ENCODE peak calls at places on chromosomes 2 and 18, in five cellular contexts. X is endothelial cell; T is heart left ventricle; M is mesothelial cell of epicardium; K is CD8-positive, alpha-beta T cell. A is an unnamed sample.

GRCh38 chr2:182144039-182144779 is 158.6 kb downstream of the PPP1R1C start:
- DNase-seq in X (no peak), K (no peak), T (no peak), M (no peak), A (no peak)

GRCh38 chr18:78632111-78632541 is 347.5 kb upstream of the SALL3 start:
- DNase-seq in M (peak; percentile 9), X (no peak), T (no peak), K (no peak), A (no peak)

GRCh38 chr2:3547915-3548314 is 10.2 kb downstream of the RNASEH1 start:
- DNase-seq in M (no peak), K (no peak), X (no peak), T (no peak), A (no peak)

GRCh38 chr2:220569380-220569779 is 942.0 kb downstream of the SLC4A3 start:
- DNase-seq in T (no peak), M (no peak), X (no peak), K (no peak), A (no peak)

GRCh38 chr2:167292430-167293171 is 404.3 kb downstream of the XIRP2 start:
- DNase-seq in K (peak; percentile 54), X (peak; percentile 90), T (peak; percentile 83), M (peak; percentile 91), A (peak; percentile 87)

GRCh38 chr2:2981000-2981399 is 396.6 kb downstream of the EIPR1 start:
- DNase-seq in K (no peak), X (no peak), M (no peak), T (no peak), A (no peak)

GRCh38 chr2:242085941-242086621 is 216.6 kb downstream of the RTP5 start:
- DNase-seq in T (peak; percentile 54), M (no peak), K (no peak), X (no peak), A (peak; percentile 68)

GRCh38 chr2:3173031-3173430 is 204.6 kb downstream of the EIPR1 start:
- DNase-seq in X (no peak), T (no peak), M (no peak), K (no peak), A (no peak)

GRCh38 chr2:134926231-134926931 is 7.8 kb downstream of the CCNT2 start:
- DNase-seq in T (no peak), M (no peak), K (no peak), X (no peak), A (peak; percentile 18)

GRCh38 chr2:173414823-173415322 is 60.2 kb downstream of the CDCA7 start:
- DNase-seq in X (no peak), K (no peak), M (no peak), T (no peak), A (peak; percentile 27)

GRCh38 chr2:117269574-117269973 is 544.9 kb upstream of the DDX18 start:
- DNase-seq in T (no peak), K (no peak), M (no peak), X (no peak), A (no peak)

GRCh38 chr18:61743775-61744531 is 148.9 kb downstream of the RNF152 start:
- DNase-seq in X (no peak), M (no peak), T (peak; percentile 67), K (no peak), A (peak; percentile 78)

GRCh38 chr2:241629762-241630435 is 7.1 kb downstream of the THAP4 start:
- DNase-seq in M (no peak), K (no peak), T (no peak), X (no peak), A (no peak)

GRCh38 chr2:15786003-15786654 is 154.2 kb upstream of the MYCN start:
- DNase-seq in K (no peak), X (no peak), M (no peak), T (no peak), A (no peak)

GRCh38 chr2:197708331-197708730 is 3.2 kb downstream of the MARS2 start:
- DNase-seq in X (no peak), K (no peak), T (no peak), M (no peak), A (peak; percentile 77)

GRCh38 chr18:27608174-27608573 is 423.1 kb upstream of the CHST9 start:
- DNase-seq in M (no peak), T (no peak), K (no peak), X (no peak), A (no peak)

GRCh38 chr18:63299837-63300787 is 19.5 kb downstream of the BCL2 start:
- DNase-seq in T (no peak), K (no peak), M (no peak), X (no peak), A (peak; percentile 45)

GRCh38 chr2:170022692-170023091 is 155.3 kb upstream of the MYO3B start:
- DNase-seq in K (no peak), X (no peak), M (no peak), T (no peak), A (peak; percentile 90)

GRCh38 chr18:79597176-79598045 is 82.2 kb upstream of the CTDP1 start:
- DNase-seq in X (no peak), K (no peak), T (no peak), M (no peak), A (no peak)

GRCh38 chr2:173943738-173944137 is 21.4 kb downstream of the SP3 start:
- DNase-seq in K (no peak), X (no peak), T (no peak), M (no peak), A (no peak)

GRCh38 chr2:47401789-47402554 is 984 bp upstream of the MSH2 start:
- DNase-seq in K (no peak), M (peak; percentile 29), X (no peak), T (no peak), A (no peak)

GRCh38 chr2:218405365-218406208 is 5.9 kb downstream of the CTDSP1 start:
- DNase-seq in T (no peak), X (peak; percentile 29), M (no peak), K (peak; percentile 59), A (no peak)

GRCh38 chr2:1883476-1883875 is 139.2 kb upstream of the PXDN start:
- DNase-seq in M (no peak), T (no peak), K (no peak), X (no peak), A (no peak)

GRCh38 chr2:25460261-25460905 is 118.7 kb upstream of the DNMT3A start:
- DNase-seq in K (no peak), M (no peak), X (no peak), T (no peak), A (no peak)

GRCh38 chr2:120371969-120372625 is 26.2 kb downstream of the INHBB start:
- DNase-seq in X (no peak), T (no peak), M (no peak), K (no peak), A (no peak)

GRCh38 chr2:143169105-143169504 is 39.9 kb downstream of the ARHGAP15 start:
- DNase-seq in M (no peak), T (no peak), K (no peak), X (no peak), A (no peak)
- TF ChIP-seq CTCF in M (no peak), T (no peak), K (no peak), X (no peak), A (no peak)

DNA sequence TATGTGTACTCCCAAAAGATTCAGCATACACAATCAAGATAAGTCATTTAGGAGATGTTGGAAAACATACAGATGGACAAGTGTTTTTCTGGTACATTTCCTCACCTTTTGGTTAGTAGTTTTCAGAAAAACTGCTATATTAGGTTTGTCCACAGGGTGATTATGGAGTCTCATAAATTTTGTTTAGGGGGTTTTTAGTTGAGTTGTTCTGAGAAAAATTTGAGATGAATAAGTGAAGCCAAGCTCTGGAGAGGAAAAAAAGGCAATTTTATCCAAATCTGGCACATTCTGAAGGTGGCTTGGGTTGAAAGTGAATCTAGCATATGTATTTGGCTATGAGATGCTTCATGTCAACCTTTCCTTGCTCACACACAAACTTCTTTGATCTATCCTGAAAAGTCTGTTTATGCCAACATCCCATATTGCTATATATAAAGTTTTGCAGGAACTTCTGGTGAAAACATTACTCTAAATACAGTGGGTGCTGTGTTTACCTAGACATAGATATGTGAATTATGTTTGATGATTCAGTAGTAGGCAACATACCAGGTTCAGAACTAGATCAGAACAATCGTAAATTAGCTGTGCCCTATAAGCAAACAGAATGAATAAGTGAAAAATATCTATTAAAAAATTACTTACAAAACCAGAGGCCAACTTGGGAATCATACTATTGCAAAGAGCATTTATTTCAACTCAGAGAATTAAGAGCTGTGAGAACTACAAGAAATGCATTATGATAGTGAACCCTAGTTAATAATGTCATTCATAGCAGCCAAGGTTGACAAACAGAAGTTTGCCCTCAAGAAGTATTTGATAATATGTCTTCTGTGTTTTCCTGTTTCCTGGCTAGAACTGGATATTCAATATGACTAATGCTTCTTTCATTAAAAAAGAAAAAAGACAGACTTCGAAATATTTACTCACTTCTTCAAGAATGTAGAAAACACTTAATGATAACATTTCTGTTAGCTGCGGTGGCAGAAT is 552.0 kb downstream of the IRS1 start:
- DNase-seq in K (no peak), X (no peak), M (no peak), T (no peak), A (peak; percentile 28)
- TF ChIP-seq CTCF in K (no peak), X (no peak), M (peak; percentile 24), T (no peak), A (no peak)

DNA sequence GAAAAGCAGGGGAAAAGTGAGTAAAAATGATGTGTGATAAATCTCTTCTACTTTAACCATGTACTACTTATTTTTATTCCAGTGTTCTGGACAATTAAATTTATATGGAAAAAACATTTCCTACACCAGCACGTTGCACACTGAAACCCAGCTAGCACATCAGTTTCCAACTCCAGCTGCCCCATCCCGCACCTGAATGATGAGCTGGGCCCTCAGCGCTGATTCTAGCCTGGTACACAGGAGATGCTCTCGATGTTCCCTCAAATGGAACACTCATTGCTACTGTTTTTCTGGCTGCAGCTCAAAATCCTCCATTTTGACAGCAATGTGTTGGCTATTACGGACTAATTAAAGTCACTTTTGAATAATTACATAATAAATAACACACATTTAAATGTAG is 783.1 kb upstream of the FSHR start:
- DNase-seq in K (no peak), X (no peak), M (no peak), T (no peak), A (no peak)
- TF ChIP-seq CTCF in K (no peak), X (no peak), M (no peak), T (no peak), A (no peak)

GRCh38 chr18:59246796-59247195 is 26.5 kb downstream of the RAX start:
- DNase-seq in X (no peak), K (no peak), T (no peak), M (no peak), A (no peak)

GRCh38 chr18:59249186-59249774 is 24.0 kb downstream of the RAX start:
- DNase-seq in K (no peak), M (peak; percentile 59), X (peak; percentile 69), T (no peak), A (peak; percentile 90)
- TF ChIP-seq CTCF in K (no peak), M (peak; percentile 66), X (peak; percentile 62), T (peak; percentile 48), A (peak; percentile 91)